ENCODE peak calls at places on chromosomes 1 and 21, in nine cellular contexts. G is sigmoid colon, X is stomach, C is K562, J is transverse colon, R is H1, E is HepG2, T is suprapubic skin, W is SK-N-SH. Y is an unnamed sample.

GRCh38 chr1:240455228-240455821 is 156.6 kb downstream of the GREM2 start:
- DNase-seq in W (peak; percentile 11), J (no peak), C (no peak), X (no peak), R (no peak), E (no peak), T (no peak), G (no peak), Y (no peak)

GRCh38 chr1:103461171-103462105 is 64.1 kb upstream of the RNPC3 start:
- DNase-seq in E (no peak), J (no peak), G (no peak), W (peak; percentile 21), T (no peak), X (no peak), R (no peak), C (peak; percentile 5), Y (no peak)

GRCh38 chr1:100183370-100183769 is 5.3 kb upstream of the LRRC39 start:
- DNase-seq in G (no peak), C (no peak), X (no peak), E (no peak), J (no peak), T (no peak), R (no peak), W (no peak), Y (no peak)

GRCh38 chr1:216422821-216423529 is at the start of gene USH2A:
- DNase-seq in R (no peak), X (no peak), G (no peak), T (no peak), C (no peak), E (no peak), W (no peak), J (no peak), Y (no peak)

GRCh38 chr1:209616366-209617046 is 33.0 kb downstream of the CAMK1G start:
- DNase-seq in R (no peak), J (no peak), C (no peak), T (no peak), X (no peak), E (no peak), W (no peak), G (no peak), Y (no peak)

GRCh38 chr21:15631342-15631741 is 98.4 kb upstream of the USP25 start:
- DNase-seq in X (no peak), J (no peak), T (no peak), E (no peak), R (no peak), W (no peak), C (no peak), G (no peak), Y (no peak)

GRCh38 chr21:25955646-25956045 is 214.9 kb downstream of the APP start:
- DNase-seq in C (no peak), J (no peak), E (no peak), X (no peak), R (no peak), W (no peak), G (no peak), T (no peak), Y (no peak)

GRCh38 chr1:226934483-226935237 is 5.4 kb upstream of the COQ8A start:
- DNase-seq in T (no peak), X (no peak), W (no peak), E (no peak), G (no peak), C (no peak), J (no peak), R (no peak), Y (no peak)

GRCh38 chr21:46142581-46143473 is 12.6 kb downstream of the FTCD start:
- DNase-seq in E (no peak), T (no peak), G (peak; percentile 59), X (no peak), R (no peak), C (no peak), J (no peak), W (no peak), Y (no peak)

GRCh38 chr21:46146856-46147255 is 8.5 kb downstream of the FTCD start:
- DNase-seq in G (peak; percentile 48), X (no peak), W (no peak), R (no peak), J (no peak), T (no peak), E (no peak), C (no peak), Y (no peak)

GRCh38 chr21:46145840-46146691 is 9.3 kb downstream of the FTCD start:
- DNase-seq in W (no peak), E (no peak), R (no peak), J (no peak), C (no peak), T (no peak), G (peak; percentile 61), X (no peak), Y (no peak)

GRCh38 chr21:46145159-46145839 is 10.1 kb downstream of the FTCD start:
- DNase-seq in X (no peak), J (no peak), R (no peak), E (no peak), T (no peak), G (peak; percentile 66), C (no peak), W (no peak), Y (no peak)

DNA sequence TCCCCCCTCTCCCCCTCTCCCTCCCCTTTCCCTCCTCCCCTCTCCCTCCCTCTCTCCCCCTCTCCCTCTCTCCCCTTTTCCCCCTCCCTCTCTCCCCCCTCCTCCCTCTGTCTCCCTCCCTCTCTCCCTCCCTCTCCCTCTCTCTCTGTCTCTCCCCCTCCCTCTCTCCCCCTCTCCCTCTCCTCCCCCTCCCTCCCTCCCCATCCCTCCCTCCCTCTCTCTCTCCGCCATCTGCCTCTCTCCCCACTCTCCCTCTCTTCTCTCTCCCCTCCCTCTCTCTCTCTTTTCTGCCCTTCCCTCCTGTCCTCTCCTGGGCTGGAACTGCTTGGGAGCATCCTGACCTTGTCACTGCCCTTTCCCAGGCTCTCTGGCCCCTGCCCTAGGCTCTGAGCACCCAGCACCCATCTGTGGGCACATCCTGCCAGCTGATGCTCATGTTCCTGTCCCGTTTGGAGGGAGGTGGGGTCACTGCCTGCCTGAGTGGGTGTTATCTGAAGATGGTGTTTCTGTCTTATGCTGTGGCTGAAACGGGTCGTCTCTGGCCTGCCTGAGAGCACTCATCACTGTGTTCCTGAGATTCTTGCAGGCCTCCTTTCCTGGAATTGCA is 10.8 kb downstream of the FTCD start:
- DNase-seq in G (peak; percentile 62), X (no peak), E (no peak), C (no peak), J (no peak), W (no peak), R (no peak), T (no peak), Y (no peak)
- TF ChIP-seq EP300 in G (no peak), X (no peak), E (no peak), C (no peak), J (no peak), W (no peak), R (no peak), T (no peak), Y (no peak)

DNA sequence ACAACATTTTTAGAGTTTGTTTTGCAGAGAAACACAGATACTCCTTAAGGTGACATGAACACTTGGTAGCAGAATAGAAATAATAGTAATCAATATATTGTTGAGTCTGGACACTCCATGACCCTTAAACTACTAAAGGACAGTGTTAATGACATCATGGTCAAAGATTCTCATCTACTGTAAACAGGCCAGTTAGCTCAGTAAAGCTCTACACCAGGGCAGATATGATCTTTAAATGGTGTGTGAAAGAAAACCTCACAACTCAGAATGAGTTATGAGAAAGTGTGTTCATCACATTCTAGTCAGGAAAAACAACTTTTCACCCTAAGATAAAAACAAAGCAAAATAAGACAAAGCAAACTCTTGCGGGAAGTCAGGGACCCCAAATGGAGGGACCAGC is 58.1 kb upstream of the ADAMTS5 start:
- DNase-seq in R (no peak), G (no peak), J (no peak), X (no peak), C (no peak), W (no peak), T (no peak), E (no peak), Y (no peak)
- TF ChIP-seq POLR2AphosphoS5 in R (no peak), G (no peak), J (no peak), X (no peak), C (no peak), W (no peak), T (no peak), E (no peak), Y (no peak)

GRCh38 chr1:167659876-167660275 is 29.8 kb downstream of the RCSD1 start:
- DNase-seq in R (no peak), X (no peak), C (no peak), W (no peak), G (no peak), J (no peak), E (no peak), T (no peak), Y (no peak)

GRCh38 chr1:167659440-167659839 is 29.4 kb downstream of the RCSD1 start:
- DNase-seq in X (no peak), T (no peak), W (peak; percentile 32), J (no peak), C (no peak), R (no peak), G (no peak), E (no peak), Y (no peak)

GRCh38 chr1:167658574-167659328 is 28.7 kb downstream of the RCSD1 start:
- DNase-seq in G (no peak), X (no peak), W (no peak), C (no peak), J (peak; percentile 38), T (no peak), R (no peak), E (no peak), Y (no peak)

GRCh38 chr1:167654975-167655575 is 25.0 kb downstream of the RCSD1 start:
- DNase-seq in T (no peak), E (no peak), G (no peak), W (no peak), J (no peak), X (no peak), R (no peak), C (no peak), Y (no peak)

DNA sequence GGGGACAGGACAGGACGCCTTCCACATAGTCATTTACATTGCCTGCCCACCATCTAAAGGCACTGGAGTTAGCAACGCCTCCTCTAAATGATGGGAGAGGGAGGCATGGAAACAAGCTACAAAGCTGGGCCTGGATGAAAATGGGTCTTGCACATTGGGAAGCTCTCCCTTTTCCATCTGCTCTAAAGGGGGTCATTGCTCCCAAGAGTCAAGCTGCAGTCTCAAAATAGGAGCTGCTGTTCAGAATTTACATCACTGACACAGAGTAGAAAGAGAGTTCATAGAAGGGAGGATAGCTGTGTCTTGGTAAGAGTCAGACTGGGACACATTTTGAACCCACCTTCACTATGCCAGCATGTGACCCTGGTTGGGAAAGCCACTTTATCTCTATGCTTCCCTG is 26.6 kb downstream of the RCSD1 start:
- DNase-seq in X (no peak), W (no peak), R (no peak), C (no peak), E (no peak), T (no peak), G (no peak), J (no peak), Y (no peak)
- H3K4me1 ChIP-seq in X (peaks cover 16% of the 10 kb centered on the region), W (peaks cover 5% of the 10 kb centered on the region), R (no peaks in the 10 kb centered on the region), C (peaks cover 19% of the 10 kb centered on the region), E (no peaks in the 10 kb centered on the region), T (peaks cover 29% of the 10 kb centered on the region), G (peaks cover 20% of the 10 kb centered on the region), J (peaks cover 4% of the 10 kb centered on the region), Y (peaks cover 64% of the 10 kb centered on the region)

DNA sequence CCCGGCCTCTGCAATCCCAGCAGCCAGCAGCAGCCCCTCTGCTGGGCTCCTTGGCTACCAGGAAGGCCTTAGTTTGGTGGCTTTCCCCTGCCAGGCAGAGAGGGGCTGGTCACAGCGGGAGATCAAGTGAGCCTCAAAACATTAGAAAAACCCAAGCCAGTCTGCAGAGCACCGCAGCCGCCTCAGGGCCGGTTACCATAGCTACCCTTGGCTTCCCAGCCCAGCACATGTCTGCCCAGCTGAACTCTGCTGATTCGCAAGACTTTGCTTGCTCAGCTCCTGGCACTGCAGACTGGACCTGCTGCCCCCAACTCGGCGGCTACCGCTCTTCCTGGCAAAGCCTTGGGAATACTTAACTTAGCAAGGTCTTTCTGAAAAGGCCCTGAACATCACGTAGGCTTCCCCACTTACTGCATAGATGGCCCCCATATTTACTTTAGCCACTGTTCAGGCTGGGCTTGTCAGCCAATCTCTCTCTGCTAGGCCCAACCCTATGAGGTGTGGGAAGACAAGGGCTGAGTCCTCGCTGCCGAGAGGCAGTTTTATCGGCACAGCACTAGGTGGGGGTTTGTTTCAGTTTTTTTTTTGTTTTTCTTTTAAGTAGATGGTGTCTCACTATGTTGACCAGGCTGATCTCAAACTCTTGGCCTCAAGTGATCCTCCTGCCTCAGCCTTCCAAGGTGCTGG is 28.6 kb upstream of the PLEKHG5 start:
- DNase-seq in R (peak; percentile 86), C (peak; percentile 56), X (no peak), T (no peak), G (no peak), J (no peak), W (peak; percentile 82), E (no peak), Y (no peak)
- TF ChIP-seq EP300 in R (no peak), C (no peak), X (no peak), T (no peak), G (no peak), J (no peak), W (no peak), E (no peak), Y (no peak)

Y was measured in esophagus muscularis mucosa.